ENCODE peak calls at places on chromosomes 13 and 19, in seven cellular contexts. One of them, this sample, is unnamed.

GRCh38 chr19:48757741-48758144 is 2.4 kb downstream of the FGF21 start:
- DNase-seq in colonic mucosa: no peak
- DNase-seq in islet precursor cell: no peak
- DNase-seq in HL-60: no peak
- DNase-seq in mucosa of gallbladder: no peak
- DNase-seq in stimulated activated CD4-positive, alpha-beta T cell treated with anti-CD3 and anti-CD28 coated beads, Interleukin-1b, Interleukin-23, amount 100 ng/mL, for 24 hours: no peak
- DNase-seq in activated CD8-positive, alpha-beta T cell treated with anti-CD3 and anti-CD28 coated beads, Interleukin-2, amount 10 ng/mL, durations not matched to agents 7 days and 5 days: no peak
- DNase-seq in this sample: no peak

GRCh38 chr19:45657520-45658163 is 10.4 kb upstream of the GIPR start:
- DNase-seq in colonic mucosa: no peak
- DNase-seq in islet precursor cell: no peak
- DNase-seq in HL-60: no peak
- DNase-seq in mucosa of gallbladder: no peak
- DNase-seq in stimulated activated CD4-positive, alpha-beta T cell treated with anti-CD3 and anti-CD28 coated beads, Interleukin-1b, Interleukin-23, amount 100 ng/mL, for 24 hours: no peak
- DNase-seq in activated CD8-positive, alpha-beta T cell treated with anti-CD3 and anti-CD28 coated beads, Interleukin-2, amount 10 ng/mL, durations not matched to agents 7 days and 5 days: no peak
- DNase-seq in this sample: no peak

GRCh38 chr19:48718711-48719231 is 754 bp downstream of the MAMSTR start:
- DNase-seq in colonic mucosa: no peak
- DNase-seq in islet precursor cell: no peak
- DNase-seq in HL-60: no peak
- DNase-seq in mucosa of gallbladder: no peak
- DNase-seq in stimulated activated CD4-positive, alpha-beta T cell treated with anti-CD3 and anti-CD28 coated beads, Interleukin-1b, Interleukin-23, amount 100 ng/mL, for 24 hours: no peak
- DNase-seq in activated CD8-positive, alpha-beta T cell treated with anti-CD3 and anti-CD28 coated beads, Interleukin-2, amount 10 ng/mL, durations not matched to agents 7 days and 5 days: no peak
- DNase-seq in this sample: no peak

GRCh38 chr13:34247596-34247995 is 429.6 kb downstream of the RFC3 start:
- DNase-seq in colonic mucosa: no peak
- DNase-seq in islet precursor cell: no peak
- DNase-seq in HL-60: no peak
- DNase-seq in mucosa of gallbladder: no peak
- DNase-seq in stimulated activated CD4-positive, alpha-beta T cell treated with anti-CD3 and anti-CD28 coated beads, Interleukin-1b, Interleukin-23, amount 100 ng/mL, for 24 hours: no peak
- DNase-seq in activated CD8-positive, alpha-beta T cell treated with anti-CD3 and anti-CD28 coated beads, Interleukin-2, amount 10 ng/mL, durations not matched to agents 7 days and 5 days: no peak
- DNase-seq in this sample: no peak

GRCh38 chr13:51644649-51645048 is 60.4 kb downstream of the WDFY2 start:
- DNase-seq in colonic mucosa: no peak
- DNase-seq in islet precursor cell: no peak
- DNase-seq in HL-60: no peak
- DNase-seq in mucosa of gallbladder: no peak
- DNase-seq in stimulated activated CD4-positive, alpha-beta T cell treated with anti-CD3 and anti-CD28 coated beads, Interleukin-1b, Interleukin-23, amount 100 ng/mL, for 24 hours: no peak
- DNase-seq in activated CD8-positive, alpha-beta T cell treated with anti-CD3 and anti-CD28 coated beads, Interleukin-2, amount 10 ng/mL, durations not matched to agents 7 days and 5 days: no peak
- DNase-seq in this sample: no peak

GRCh38 chr19:33861950-33862349 is 65.3 kb downstream of the KCTD15 start:
- DNase-seq in colonic mucosa: no peak
- DNase-seq in islet precursor cell: no peak
- DNase-seq in HL-60: no peak
- DNase-seq in mucosa of gallbladder: no peak
- DNase-seq in stimulated activated CD4-positive, alpha-beta T cell treated with anti-CD3 and anti-CD28 coated beads, Interleukin-1b, Interleukin-23, amount 100 ng/mL, for 24 hours: no peak
- DNase-seq in activated CD8-positive, alpha-beta T cell treated with anti-CD3 and anti-CD28 coated beads, Interleukin-2, amount 10 ng/mL, durations not matched to agents 7 days and 5 days: no peak
- DNase-seq in this sample: no peak

GRCh38 chr13:33007237-33007636 is 9.0 kb upstream of the KL start:
- DNase-seq in colonic mucosa: no peak
- DNase-seq in islet precursor cell: no peak
- DNase-seq in HL-60: no peak
- DNase-seq in mucosa of gallbladder: no peak
- DNase-seq in stimulated activated CD4-positive, alpha-beta T cell treated with anti-CD3 and anti-CD28 coated beads, Interleukin-1b, Interleukin-23, amount 100 ng/mL, for 24 hours: no peak
- DNase-seq in activated CD8-positive, alpha-beta T cell treated with anti-CD3 and anti-CD28 coated beads, Interleukin-2, amount 10 ng/mL, durations not matched to agents 7 days and 5 days: no peak
- DNase-seq in this sample: no peak

GRCh38 chr19:1401138-1401888 is at the start of gene GAMT:
- DNase-seq in colonic mucosa: no peak
- DNase-seq in islet precursor cell: no peak
- DNase-seq in HL-60: no peak
- DNase-seq in mucosa of gallbladder: no peak
- DNase-seq in stimulated activated CD4-positive, alpha-beta T cell treated with anti-CD3 and anti-CD28 coated beads, Interleukin-1b, Interleukin-23, amount 100 ng/mL, for 24 hours: peak; percentile 46
- DNase-seq in activated CD8-positive, alpha-beta T cell treated with anti-CD3 and anti-CD28 coated beads, Interleukin-2, amount 10 ng/mL, durations not matched to agents 7 days and 5 days: peak; percentile 61
- DNase-seq in this sample: peak; percentile 52

GRCh38 chr19:8835877-8836276 is 3.7 kb downstream of the MBD3L1 start:
- DNase-seq in colonic mucosa: no peak
- DNase-seq in islet precursor cell: no peak
- DNase-seq in HL-60: no peak
- DNase-seq in mucosa of gallbladder: no peak
- DNase-seq in stimulated activated CD4-positive, alpha-beta T cell treated with anti-CD3 and anti-CD28 coated beads, Interleukin-1b, Interleukin-23, amount 100 ng/mL, for 24 hours: no peak
- DNase-seq in activated CD8-positive, alpha-beta T cell treated with anti-CD3 and anti-CD28 coated beads, Interleukin-2, amount 10 ng/mL, durations not matched to agents 7 days and 5 days: no peak
- DNase-seq in this sample: no peak

GRCh38 chr19:16726916-16727315 is 7.3 kb downstream of the NWD1 start:
- DNase-seq in colonic mucosa: no peak
- DNase-seq in islet precursor cell: no peak
- DNase-seq in HL-60: no peak
- DNase-seq in mucosa of gallbladder: no peak
- DNase-seq in stimulated activated CD4-positive, alpha-beta T cell treated with anti-CD3 and anti-CD28 coated beads, Interleukin-1b, Interleukin-23, amount 100 ng/mL, for 24 hours: no peak
- DNase-seq in activated CD8-positive, alpha-beta T cell treated with anti-CD3 and anti-CD28 coated beads, Interleukin-2, amount 10 ng/mL, durations not matched to agents 7 days and 5 days: no peak
- DNase-seq in this sample: no peak

GRCh38 chr13:37209621-37210020 is 104.2 kb upstream of the CSNK1A1L start:
- DNase-seq in colonic mucosa: no peak
- DNase-seq in islet precursor cell: no peak
- DNase-seq in HL-60: no peak
- DNase-seq in mucosa of gallbladder: no peak
- DNase-seq in stimulated activated CD4-positive, alpha-beta T cell treated with anti-CD3 and anti-CD28 coated beads, Interleukin-1b, Interleukin-23, amount 100 ng/mL, for 24 hours: no peak
- DNase-seq in activated CD8-positive, alpha-beta T cell treated with anti-CD3 and anti-CD28 coated beads, Interleukin-2, amount 10 ng/mL, durations not matched to agents 7 days and 5 days: no peak
- DNase-seq in this sample: no peak

GRCh38 chr13:103222683-103223082 is 156.5 kb upstream of the SLC10A2 start:
- DNase-seq in colonic mucosa: no peak
- DNase-seq in islet precursor cell: no peak
- DNase-seq in HL-60: no peak
- DNase-seq in mucosa of gallbladder: no peak
- DNase-seq in stimulated activated CD4-positive, alpha-beta T cell treated with anti-CD3 and anti-CD28 coated beads, Interleukin-1b, Interleukin-23, amount 100 ng/mL, for 24 hours: no peak
- DNase-seq in activated CD8-positive, alpha-beta T cell treated with anti-CD3 and anti-CD28 coated beads, Interleukin-2, amount 10 ng/mL, durations not matched to agents 7 days and 5 days: no peak
- DNase-seq in this sample: no peak

GRCh38 chr13:103878891-103879605 is 812.8 kb upstream of the SLC10A2 start:
- DNase-seq in colonic mucosa: no peak
- DNase-seq in islet precursor cell: no peak
- DNase-seq in HL-60: no peak
- DNase-seq in mucosa of gallbladder: no peak
- DNase-seq in stimulated activated CD4-positive, alpha-beta T cell treated with anti-CD3 and anti-CD28 coated beads, Interleukin-1b, Interleukin-23, amount 100 ng/mL, for 24 hours: no peak
- DNase-seq in activated CD8-positive, alpha-beta T cell treated with anti-CD3 and anti-CD28 coated beads, Interleukin-2, amount 10 ng/mL, durations not matched to agents 7 days and 5 days: no peak
- DNase-seq in this sample: no peak

GRCh38 chr19:35619290-35619923 is 6.9 kb downstream of the HAUS5 start:
- DNase-seq in colonic mucosa: no peak
- DNase-seq in islet precursor cell: no peak
- DNase-seq in HL-60: no peak
- DNase-seq in mucosa of gallbladder: no peak
- DNase-seq in stimulated activated CD4-positive, alpha-beta T cell treated with anti-CD3 and anti-CD28 coated beads, Interleukin-1b, Interleukin-23, amount 100 ng/mL, for 24 hours: no peak
- DNase-seq in activated CD8-positive, alpha-beta T cell treated with anti-CD3 and anti-CD28 coated beads, Interleukin-2, amount 10 ng/mL, durations not matched to agents 7 days and 5 days: no peak
- DNase-seq in this sample: no peak

GRCh38 chr13:45518525-45519235 is 53.9 kb downstream of the COG3 start:
- DNase-seq in colonic mucosa: no peak
- DNase-seq in islet precursor cell: no peak
- DNase-seq in HL-60: no peak
- DNase-seq in mucosa of gallbladder: no peak
- DNase-seq in stimulated activated CD4-positive, alpha-beta T cell treated with anti-CD3 and anti-CD28 coated beads, Interleukin-1b, Interleukin-23, amount 100 ng/mL, for 24 hours: no peak
- DNase-seq in activated CD8-positive, alpha-beta T cell treated with anti-CD3 and anti-CD28 coated beads, Interleukin-2, amount 10 ng/mL, durations not matched to agents 7 days and 5 days: no peak
- DNase-seq in this sample: no peak

This sample was measured in thyroid gland.